ENCODE peak calls at places on chromosomes 6 and 20, in six cellular contexts. One of them, this sample, is unnamed.

GRCh38 chr6:390914-391558 is 516 bp upstream of the IRF4 start:
- DNase-seq in A549: no peak
- DNase-seq in CD8-positive, alpha-beta T cell: no peak
- DNase-seq in foreskin fibroblast: peak
- DNase-seq in GM20000: peak
- DNase-seq in natural killer cell: no peak
- DNase-seq in this sample: no peak

GRCh38 chr6:3393796-3394195 is 63.1 kb downstream of the SLC22A23 start:
- DNase-seq in A549: no peak
- DNase-seq in CD8-positive, alpha-beta T cell: no peak
- DNase-seq in foreskin fibroblast: no peak
- DNase-seq in GM20000: no peak
- DNase-seq in natural killer cell: no peak
- DNase-seq in this sample: no peak

GRCh38 chr6:155530219-155530834 is 74.7 kb upstream of the NOX3 start:
- DNase-seq in A549: peak
- DNase-seq in CD8-positive, alpha-beta T cell: no peak
- DNase-seq in foreskin fibroblast: peak
- DNase-seq in GM20000: peak
- DNase-seq in natural killer cell: no peak
- DNase-seq in this sample: no peak

GRCh38 chr20:16608265-16608636 is 35.0 kb upstream of the KIF16B start:
- DNase-seq in A549: no peak
- DNase-seq in CD8-positive, alpha-beta T cell: no peak
- DNase-seq in foreskin fibroblast: no peak
- DNase-seq in GM20000: no peak
- DNase-seq in natural killer cell: no peak
- DNase-seq in this sample: no peak

GRCh38 chr6:52416629-52417151 is 3.5 kb upstream of the EFHC1 start:
- DNase-seq in A549: peak
- DNase-seq in CD8-positive, alpha-beta T cell: peak
- DNase-seq in foreskin fibroblast: peak
- DNase-seq in GM20000: peak
- DNase-seq in natural killer cell: no peak
- DNase-seq in this sample: no peak

GRCh38 chr6:105757512-105758200 is 328.5 kb upstream of the PRDM1 start:
- DNase-seq in A549: no peak
- DNase-seq in CD8-positive, alpha-beta T cell: no peak
- DNase-seq in foreskin fibroblast: no peak
- DNase-seq in GM20000: peak
- DNase-seq in natural killer cell: no peak
- DNase-seq in this sample: no peak

GRCh38 chr6:167645383-167645782 is 181.3 kb upstream of the AFDN start:
- DNase-seq in A549: no peak
- DNase-seq in CD8-positive, alpha-beta T cell: no peak
- DNase-seq in foreskin fibroblast: no peak
- DNase-seq in GM20000: no peak
- DNase-seq in natural killer cell: no peak
- DNase-seq in this sample: no peak

GRCh38 chr6:127186889-127187288 is 68.4 kb downstream of the RSPO3 start:
- DNase-seq in A549: peak
- DNase-seq in CD8-positive, alpha-beta T cell: peak
- DNase-seq in foreskin fibroblast: no peak
- DNase-seq in GM20000: peak
- DNase-seq in natural killer cell: peak
- DNase-seq in this sample: no peak

GRCh38 chr6:33217681-33218080 is 9.4 kb downstream of the RING1 start:
- DNase-seq in A549: no peak
- DNase-seq in CD8-positive, alpha-beta T cell: no peak
- DNase-seq in foreskin fibroblast: no peak
- DNase-seq in GM20000: peak
- DNase-seq in natural killer cell: no peak
- DNase-seq in this sample: no peak

GRCh38 chr20:53887973-53888372 is 182.4 kb downstream of the BCAS1 start:
- DNase-seq in A549: no peak
- DNase-seq in CD8-positive, alpha-beta T cell: no peak
- DNase-seq in foreskin fibroblast: no peak
- DNase-seq in GM20000: no peak
- DNase-seq in natural killer cell: no peak
- DNase-seq in this sample: no peak

GRCh38 chr20:43372051-43372450 is 85.6 kb upstream of the SRSF6 start:
- DNase-seq in A549: no peak
- DNase-seq in CD8-positive, alpha-beta T cell: no peak
- DNase-seq in foreskin fibroblast: no peak
- DNase-seq in GM20000: no peak
- DNase-seq in natural killer cell: no peak
- DNase-seq in this sample: no peak

GRCh38 chr6:218153-219018 is 73.9 kb upstream of the DUSP22 start:
- DNase-seq in A549: no peak
- DNase-seq in CD8-positive, alpha-beta T cell: no peak
- DNase-seq in foreskin fibroblast: no peak
- DNase-seq in GM20000: peak
- DNase-seq in natural killer cell: no peak
- DNase-seq in this sample: no peak

GRCh38 chr6:24504642-24505586 is 10.1 kb downstream of the ALDH5A1 start:
- DNase-seq in A549: peak
- DNase-seq in CD8-positive, alpha-beta T cell: no peak
- DNase-seq in foreskin fibroblast: no peak
- DNase-seq in GM20000: no peak
- DNase-seq in natural killer cell: no peak
- DNase-seq in this sample: no peak

DNA sequence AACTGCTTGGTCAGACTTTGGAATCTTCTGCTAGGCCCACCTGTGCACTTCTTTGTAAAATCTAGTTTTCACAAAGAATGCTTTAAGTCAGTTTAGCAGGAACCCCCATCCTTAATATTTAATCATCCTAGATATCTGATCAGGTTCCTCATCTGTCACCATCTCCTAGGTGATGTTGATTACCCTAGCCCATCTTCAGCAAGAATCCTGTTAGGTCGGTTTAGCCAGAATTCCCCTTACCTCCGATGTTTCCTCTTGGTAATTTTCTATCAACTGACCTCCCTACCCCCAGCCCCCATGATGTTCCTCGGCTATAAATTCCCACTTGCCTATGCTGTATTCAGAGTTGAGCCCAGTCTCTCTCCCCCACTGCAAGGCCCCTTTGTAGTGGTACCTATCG is 2.7 kb upstream of the ZNF341 start:
- DNase-seq in A549: no peak
- DNase-seq in CD8-positive, alpha-beta T cell: no peak
- DNase-seq in foreskin fibroblast: no peak
- DNase-seq in GM20000: no peak
- DNase-seq in natural killer cell: no peak
- DNase-seq in this sample: no peak
- TF ChIP-seq CTCF in A549: no peak
- TF ChIP-seq CTCF in CD8-positive, alpha-beta T cell: no peak
- TF ChIP-seq CTCF in foreskin fibroblast: no peak
- TF ChIP-seq CTCF in GM20000: no peak
- TF ChIP-seq CTCF in natural killer cell: no peak
- TF ChIP-seq CTCF in this sample: no peak

DNA sequence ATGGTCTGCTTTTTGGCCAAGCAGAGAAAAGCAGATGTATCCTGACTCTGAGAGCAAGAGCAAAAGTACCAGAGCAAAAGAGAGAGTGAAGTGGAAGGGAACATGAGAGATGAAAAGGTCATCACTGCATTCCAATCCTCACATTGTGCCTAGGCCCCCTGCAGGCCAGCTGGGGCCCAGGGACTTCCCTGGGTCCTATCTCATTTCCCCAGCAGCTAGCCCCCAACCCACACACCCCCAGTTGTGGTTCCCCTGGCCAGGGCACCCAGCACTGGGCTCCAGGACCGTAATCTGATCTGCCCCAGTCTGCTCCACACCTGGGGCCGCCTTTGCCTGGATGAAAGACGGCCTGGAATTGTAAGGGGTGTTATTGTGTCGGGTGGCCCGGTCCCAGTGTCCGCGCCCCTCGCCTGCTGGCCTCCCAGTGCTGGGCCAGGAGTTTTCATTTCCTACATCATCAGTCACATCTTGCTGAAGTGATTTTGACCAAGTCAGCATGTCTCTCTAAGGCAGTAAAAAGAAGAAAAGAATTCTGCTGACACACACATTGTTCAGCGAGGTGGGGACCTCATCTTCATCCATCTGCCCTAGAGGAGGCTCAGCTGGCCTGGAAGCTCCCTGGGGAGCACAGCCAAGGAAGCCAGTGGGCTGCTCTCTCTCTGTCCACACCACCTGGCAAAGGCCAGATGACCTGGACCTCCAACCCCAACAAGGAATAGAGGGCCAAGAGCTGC is 3.9 kb upstream of the BMP7 start:
- DNase-seq in A549: no peak
- DNase-seq in CD8-positive, alpha-beta T cell: no peak
- DNase-seq in foreskin fibroblast: no peak
- DNase-seq in GM20000: no peak
- DNase-seq in natural killer cell: no peak
- DNase-seq in this sample: no peak
- TF ChIP-seq CTCF in A549: no peak
- TF ChIP-seq CTCF in CD8-positive, alpha-beta T cell: no peak
- TF ChIP-seq CTCF in foreskin fibroblast: no peak
- TF ChIP-seq CTCF in GM20000: no peak
- TF ChIP-seq CTCF in natural killer cell: no peak
- TF ChIP-seq CTCF in this sample: peak

DNA sequence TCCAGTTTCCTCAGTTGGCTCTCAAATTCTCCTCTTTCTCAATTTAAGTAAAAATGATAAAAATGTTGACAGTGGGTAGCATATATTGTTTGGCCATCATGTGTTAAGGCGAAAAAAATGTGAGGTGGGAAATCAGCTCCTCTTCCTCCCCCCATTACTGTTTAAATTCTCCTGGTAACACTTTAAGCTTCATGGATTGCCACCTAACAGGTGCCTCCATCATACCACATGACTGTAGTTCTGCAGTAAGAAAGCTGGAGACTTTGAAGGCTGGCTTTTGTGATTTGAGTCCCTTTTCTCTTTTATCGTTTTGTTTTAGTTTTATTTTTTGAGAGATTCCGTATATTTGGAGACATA is 1.2 kb downstream of the ZFAND3 start:
- DNase-seq in A549: no peak
- DNase-seq in CD8-positive, alpha-beta T cell: no peak
- DNase-seq in foreskin fibroblast: no peak
- DNase-seq in GM20000: no peak
- DNase-seq in natural killer cell: no peak
- DNase-seq in this sample: no peak
- TF ChIP-seq CTCF in A549: no peak
- TF ChIP-seq CTCF in CD8-positive, alpha-beta T cell: no peak
- TF ChIP-seq CTCF in foreskin fibroblast: no peak
- TF ChIP-seq CTCF in GM20000: no peak
- TF ChIP-seq CTCF in natural killer cell: no peak
- TF ChIP-seq CTCF in this sample: no peak

DNA sequence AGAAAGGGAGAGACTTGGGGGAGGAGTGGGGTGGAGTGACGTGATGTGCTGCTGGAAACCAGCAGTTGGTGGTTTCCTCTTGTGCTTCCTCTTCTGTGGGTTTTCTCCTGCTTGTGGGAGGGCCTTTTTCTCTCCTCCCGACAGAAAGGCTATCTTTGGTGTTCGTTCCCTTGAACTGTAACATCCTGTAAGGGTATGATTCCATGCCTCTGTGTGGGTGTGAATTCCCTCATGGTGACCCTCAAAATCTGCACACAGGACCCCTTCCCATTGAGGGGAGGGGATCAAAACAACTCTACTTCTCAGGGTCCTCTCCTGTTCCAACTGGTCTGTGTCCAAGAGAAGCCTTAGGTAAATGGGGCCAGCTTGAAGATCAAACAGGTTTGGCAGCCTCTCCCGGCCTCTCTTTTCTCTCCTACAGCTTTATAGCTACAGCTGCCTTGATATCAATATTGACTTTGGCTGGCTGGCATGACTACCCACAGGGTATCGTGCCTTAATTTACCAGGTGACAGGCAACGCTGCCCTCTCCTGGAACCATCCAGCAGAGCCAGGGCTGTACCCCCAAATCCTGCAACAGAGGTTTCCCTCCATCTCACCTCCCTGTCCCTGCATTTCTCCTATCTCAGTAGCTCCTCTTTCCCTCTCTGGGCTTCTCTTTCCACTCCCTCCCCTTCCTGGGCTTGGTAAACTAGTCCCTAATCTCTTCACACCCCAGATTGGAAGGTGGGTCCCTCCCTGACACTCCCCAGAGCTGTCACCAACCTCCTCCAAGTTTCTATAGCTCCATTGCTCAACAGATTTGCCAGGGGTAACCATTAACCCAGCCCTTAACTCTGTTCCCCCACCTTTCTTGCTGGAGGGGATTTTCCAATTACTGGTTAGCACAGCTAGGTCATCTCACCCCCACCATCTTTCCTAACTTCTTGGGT is 1.5 kb upstream of the MSH5 start:
- DNase-seq in A549: peak
- DNase-seq in CD8-positive, alpha-beta T cell: peak
- DNase-seq in foreskin fibroblast: peak
- DNase-seq in GM20000: peak
- DNase-seq in natural killer cell: peak
- DNase-seq in this sample: no peak
- TF ChIP-seq CTCF in A549: no peak
- TF ChIP-seq CTCF in CD8-positive, alpha-beta T cell: no peak
- TF ChIP-seq CTCF in foreskin fibroblast: peak
- TF ChIP-seq CTCF in GM20000: no peak
- TF ChIP-seq CTCF in natural killer cell: no peak
- TF ChIP-seq CTCF in this sample: peak

GRCh38 chr20:25254986-25255680 is 7.2 kb downstream of the PYGB start:
- DNase-seq in A549: no peak
- DNase-seq in CD8-positive, alpha-beta T cell: no peak
- DNase-seq in foreskin fibroblast: no peak
- DNase-seq in GM20000: no peak
- DNase-seq in natural killer cell: no peak
- DNase-seq in this sample: no peak
- TF ChIP-seq CTCF in A549: peak
- TF ChIP-seq CTCF in CD8-positive, alpha-beta T cell: no peak
- TF ChIP-seq CTCF in foreskin fibroblast: no peak
- TF ChIP-seq CTCF in GM20000: no peak
- TF ChIP-seq CTCF in natural killer cell: no peak
- TF ChIP-seq CTCF in this sample: no peak

This sample was measured in type B pancreatic cell.